ENCODE peak calls at places on chromosomes 2 and 18, in seven cellular contexts. N is heart right ventricle, D is Panc1, H is HCT116, M is HepG2, B is upper lobe of right lung, E is DND-41. S is an unnamed sample.

GRCh38 chr2:177262958-177263450 is 1.5 kb downstream of the NFE2L2 start:
- ATAC-seq in E (no peak), B (no peak), M (no peak), D (no peak), N (no peak), H (no peak), S (no peak)

GRCh38 chr2:181146171-181146570 is 165.8 kb downstream of the UBE2E3 start:
- ATAC-seq in E (no peak), D (no peak), N (no peak), M (no peak), B (no peak), H (no peak), S (no peak)

GRCh38 chr2:237864030-237864931 is 4.9 kb downstream of the RAMP1 start:
- ATAC-seq in E (no peak), M (no peak), H (peak; percentile 6), D (no peak), N (peak; percentile 32), B (peak; percentile 4), S (peak; percentile 0)

GRCh38 chr2:28643911-28644334 is 107.7 kb upstream of the PPP1CB start:
- ATAC-seq in M (no peak), B (no peak), H (no peak), E (no peak), D (no peak), N (no peak), S (peak; percentile 72)

GRCh38 chr2:128808462-128809255 is 490.0 kb upstream of the HS6ST1 start:
- ATAC-seq in E (no peak), N (peak; percentile 92), H (peak; percentile 91), D (no peak), B (no peak), M (no peak), S (no peak)

GRCh38 chr18:9750112-9750511 is 42.0 kb downstream of the RAB31 start:
- ATAC-seq in M (no peak), B (no peak), D (no peak), N (no peak), E (no peak), H (no peak), S (no peak)

GRCh38 chr2:157052685-157053224 is 204.8 kb upstream of the GALNT5 start:
- ATAC-seq in H (peak; percentile 77), M (peak; percentile 98), D (no peak), B (peak; percentile 53), N (no peak), E (no peak), S (no peak)

GRCh38 chr2:38330754-38331153 is 46.3 kb downstream of the ATL2 start:
- ATAC-seq in H (no peak), B (no peak), N (no peak), M (no peak), E (no peak), D (no peak), S (no peak)

GRCh38 chr2:199488772-199489400 is 31.1 kb upstream of the SATB2 start:
- ATAC-seq in D (no peak), N (no peak), M (peak; percentile 60), E (peak; percentile 72), H (peak; percentile 72), B (peak; percentile 81), S (no peak)

GRCh38 chr2:199490049-199490448 is 32.3 kb upstream of the SATB2 start:
- ATAC-seq in D (no peak), B (no peak), H (no peak), E (no peak), M (no peak), N (no peak), S (no peak)

GRCh38 chr2:199480966-199481365 is 23.2 kb upstream of the SATB2 start:
- ATAC-seq in E (no peak), M (no peak), D (no peak), B (no peak), H (no peak), N (no peak), S (no peak)

GRCh38 chr2:199485732-199486335 is 28.1 kb upstream of the SATB2 start:
- ATAC-seq in B (peak; percentile 86), H (peak; percentile 93), E (peak; percentile 65), M (peak; percentile 97), D (peak; percentile 95), N (peak; percentile 49), S (no peak)

DNA sequence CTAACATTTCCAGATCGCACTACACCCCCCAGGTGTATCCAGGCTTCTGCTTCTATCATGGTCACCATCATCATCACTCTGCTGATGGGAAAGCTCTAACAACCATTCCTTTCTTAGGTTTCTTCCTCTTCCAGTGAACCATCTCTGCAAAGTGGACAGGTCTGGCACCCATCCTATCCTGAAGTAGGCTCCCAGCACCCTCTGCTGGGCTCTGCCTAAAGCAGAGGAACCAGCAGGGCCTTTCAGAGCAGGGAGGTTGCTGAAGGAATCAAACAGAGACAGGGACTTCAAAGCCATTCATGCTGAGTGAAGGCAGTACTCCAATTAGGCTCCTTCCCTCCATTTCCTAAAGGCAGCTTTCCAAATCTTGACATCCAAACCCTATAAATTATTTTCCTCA is 27.2 kb upstream of the SATB2 start:
- ATAC-seq in H (no peak), D (peak; percentile 74), E (no peak), B (no peak), M (peak; percentile 83), N (no peak), S (no peak)
- TF ChIP-seq CTCF in H (peak; percentile 36), D (peak; percentile 55), E (no peak), B (no peak), M (peak; percentile 51), N (no peak), S (no peak)

DNA sequence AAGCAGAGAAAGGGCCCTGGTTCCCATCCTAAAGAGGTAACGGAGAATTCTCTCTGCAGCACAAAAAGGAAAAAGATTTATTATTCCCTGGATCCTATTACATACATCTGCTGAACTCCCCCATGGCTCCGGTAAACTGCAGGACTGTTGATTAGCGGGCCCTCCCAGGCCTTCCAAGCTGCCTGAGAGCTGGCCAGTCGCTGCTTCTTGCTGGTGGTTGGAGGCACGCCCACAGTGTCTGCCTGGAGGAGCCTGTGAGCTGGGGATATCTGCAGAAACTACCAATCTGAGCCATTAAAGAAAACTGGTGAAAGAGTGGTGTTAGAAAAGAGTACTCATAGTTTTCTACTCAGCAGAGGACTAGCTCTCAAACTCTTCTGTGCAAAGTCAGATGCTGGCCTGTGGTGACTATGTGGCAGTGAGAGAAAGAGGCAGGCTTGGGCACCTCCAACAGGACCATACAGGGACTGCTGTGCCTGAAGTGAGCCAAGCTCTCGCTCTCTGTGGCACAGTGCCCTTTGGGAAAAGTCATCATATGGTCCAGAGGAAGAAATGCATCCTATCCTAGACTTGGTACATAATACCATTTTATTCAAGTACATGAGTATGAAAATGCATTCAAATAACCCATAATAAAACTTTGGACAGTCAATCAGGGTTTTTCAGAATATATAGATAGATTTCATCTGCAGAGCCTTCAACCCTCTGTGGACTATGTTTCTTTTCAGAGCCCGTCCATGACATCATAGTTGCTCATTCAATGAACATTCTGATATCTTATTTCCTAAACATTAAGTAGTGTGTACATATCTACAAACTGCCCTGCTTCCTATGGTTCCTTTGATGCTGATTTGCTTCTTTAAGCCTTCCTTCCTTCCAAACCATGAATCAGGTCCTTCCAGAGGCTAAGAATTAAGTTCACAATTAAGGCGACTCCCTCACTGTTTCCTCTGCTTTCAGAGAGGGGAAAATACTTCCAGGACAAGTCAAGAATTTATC is 242.0 kb upstream of the LYPD1 start:
- ATAC-seq in B (peak; percentile 36), H (no peak), M (peak; percentile 62), N (no peak), D (no peak), E (no peak), S (no peak)
- TF ChIP-seq CTCF in B (no peak), H (no peak), M (peak; percentile 21), N (no peak), D (no peak), E (no peak), S (no peak)

DNA sequence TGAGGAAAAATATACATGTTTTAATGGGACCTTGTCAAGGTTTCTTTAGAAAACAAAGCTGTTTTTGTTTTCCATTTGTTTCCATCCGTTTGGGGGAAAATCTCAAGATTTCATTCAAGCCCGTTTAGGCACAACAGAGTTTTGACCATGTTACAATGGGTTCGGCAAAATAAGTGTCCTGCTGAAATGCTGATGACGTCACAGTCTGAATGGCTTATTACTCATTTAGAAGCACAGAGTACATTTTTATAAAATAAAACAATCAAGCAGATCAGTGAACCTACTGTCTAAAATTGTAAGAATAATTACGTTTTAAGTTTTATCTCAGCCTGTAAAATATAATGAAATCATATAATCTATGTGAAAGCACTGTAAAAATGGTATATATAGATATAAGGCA is 174.2 kb downstream of the MYT1L start:
- ATAC-seq in M (no peak), B (no peak), H (no peak), D (no peak), E (no peak), N (no peak), S (no peak)
- TF ChIP-seq CTCF in M (no peak), B (no peak), H (no peak), D (no peak), E (no peak), N (no peak), S (no peak)

GRCh38 chr2:206212673-206213513 is 53.2 kb downstream of the EEF1B2 start:
- ATAC-seq in M (no peak), N (no peak), E (no peak), D (peak; percentile 45), H (no peak), B (no peak), S (no peak)
- TF ChIP-seq CTCF in M (no peak), N (no peak), E (no peak), D (no peak), H (no peak), B (no peak), S (no peak)

DNA sequence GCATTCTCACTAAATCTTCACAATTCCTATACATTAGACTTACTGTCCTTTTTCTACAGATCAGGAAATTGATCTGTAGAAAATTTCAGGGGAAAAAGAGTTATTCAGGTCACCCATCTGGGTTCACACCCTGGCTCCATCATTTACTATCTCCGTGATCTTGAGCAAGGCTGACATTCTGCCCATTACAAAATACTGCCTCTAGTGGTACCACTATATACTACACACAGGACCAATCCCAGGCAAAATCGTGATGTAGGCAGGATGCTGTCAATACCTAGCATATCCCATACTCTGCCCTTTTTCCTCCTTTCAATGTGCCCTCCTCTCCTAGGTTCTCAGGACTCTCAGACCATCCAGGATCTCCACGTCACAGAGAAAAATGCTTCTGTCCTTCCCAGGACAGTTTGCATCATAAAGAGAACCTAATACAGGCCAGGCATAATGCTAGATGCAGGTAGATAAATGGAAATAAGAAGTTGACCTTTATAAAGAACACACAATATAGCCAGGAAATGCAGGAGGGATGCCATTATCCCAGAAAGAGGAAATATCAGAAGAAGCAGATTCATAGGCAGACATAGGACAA is 101.9 kb downstream of the CDH20 start:
- ATAC-seq in E (peak; percentile 87), N (no peak), M (peak; percentile 91), B (peak; percentile 46), H (peak; percentile 90), D (no peak), S (no peak)
- TF ChIP-seq CTCF in E (peak; percentile 82), N (no peak), M (peak; percentile 52), B (peak; percentile 36), H (peak; percentile 72), D (peak; percentile 20), S (peak; percentile 15)

S was measured in gastroesophageal sphincter.